ENCODE peak calls at places on chromosomes 13 and 19, in four cellular contexts. A is K562, X is IMR-90, I is HepG2. Q is an unnamed sample.

GRCh38 chr19:30626567-30626966 is 254.4 kb downstream of the ZNF536 start:
- DNase-seq in A (no peak), X (no peak), I (no peak), Q (no peak)

GRCh38 chr19:48659768-48660167 is 13.0 kb downstream of the NTN5 start:
- DNase-seq in X (no peak), A (no peak), I (no peak), Q (no peak)

GRCh38 chr13:20715340-20715732 is 11.8 kb downstream of the IL17D start:
- DNase-seq in I (no peak), X (no peak), A (no peak), Q (no peak)

GRCh38 chr13:33649212-33649917 is 168.6 kb upstream of the RFC3 start:
- DNase-seq in I (peak), A (no peak), X (peak), Q (no peak)

GRCh38 chr19:18749362-18750231 is 41.5 kb downstream of the COMP start:
- DNase-seq in I (no peak), X (no peak), A (no peak), Q (no peak)

GRCh38 chr13:77398825-77399620 is 72.1 kb upstream of the MYCBP2 start:
- DNase-seq in X (no peak), I (no peak), A (no peak), Q (no peak)

GRCh38 chr13:33123066-33123940 is 107.1 kb downstream of the KL start:
- DNase-seq in X (peak), A (no peak), I (peak), Q (no peak)

GRCh38 chr19:16541526-16542044 is 652 bp downstream of the CHERP start:
- DNase-seq in A (no peak), X (peak), I (no peak), Q (no peak)

GRCh38 chr19:50661087-50661486 is 11.8 kb downstream of the C19orf81 start:
- DNase-seq in I (no peak), A (no peak), X (no peak), Q (no peak)

GRCh38 chr13:74574964-74575728 is 440.9 kb upstream of the KLF12 start:
- DNase-seq in A (no peak), I (no peak), X (no peak), Q (no peak)

GRCh38 chr13:38167164-38167822 is 182.4 kb upstream of the UFM1 start:
- DNase-seq in A (no peak), X (no peak), I (no peak), Q (no peak)

GRCh38 chr19:45528744-45529453 is 21.6 kb downstream of the VASP start:
- DNase-seq in I (no peak), X (no peak), A (peak), Q (peak)

GRCh38 chr13:52156724-52157251 is 2.6 kb downstream of the NEK3 start:
- DNase-seq in I (no peak), X (peak), A (no peak), Q (no peak)

GRCh38 chr13:114264886-114265611 is 16.4 kb upstream of the UPF3A start:
- DNase-seq in I (no peak), X (peak), A (no peak), Q (no peak)

GRCh38 chr19:3249408-3249807 is 24.9 kb downstream of the CELF5 start:
- DNase-seq in I (peak), X (no peak), A (peak), Q (peak)

GRCh38 chr13:27971236-27971645 is 2.1 kb upstream of the CDX2 start:
- DNase-seq in X (no peak), A (no peak), I (no peak), Q (no peak)

GRCh38 chr19:30236006-30236405 is 136.2 kb upstream of the ZNF536 start:
- DNase-seq in I (no peak), A (no peak), X (no peak), Q (no peak)

GRCh38 chr19:38549061-38549460 is 68.7 kb downstream of the MAP4K1 start:
- DNase-seq in I (no peak), A (no peak), X (no peak), Q (no peak)

GRCh38 chr13:107222619-107223018 is 654.7 kb upstream of the ARGLU1 start:
- DNase-seq in X (no peak), I (no peak), A (no peak), Q (no peak)

GRCh38 chr13:109361562-109361961 is 424.8 kb downstream of the IRS2 start:
- DNase-seq in I (no peak), A (no peak), X (no peak), Q (no peak)

GRCh38 chr13:114132419-114133121 is at the start of gene RASA3:
- DNase-seq in X (peak), I (no peak), A (peak), Q (peak)

GRCh38 chr13:31154939-31155338 is 6.8 kb downstream of the HSPH1 start:
- DNase-seq in X (peak), I (no peak), A (no peak), Q (no peak)

GRCh38 chr13:103762523-103762922 is 696.3 kb upstream of the SLC10A2 start:
- DNase-seq in I (no peak), X (no peak), A (no peak), Q (no peak)
- TF ChIP-seq CTCF in I (no peak), X (no peak), A (no peak), Q (no peak)

GRCh38 chr19:42152876-42153275 is 20.6 kb upstream of the POU2F2 start:
- DNase-seq in I (no peak), X (no peak), A (no peak), Q (no peak)
- TF ChIP-seq BHLHE40 in I (no peak), X (no peak), A (no peak), Q (no peak)

GRCh38 chr13:44438234-44438579 is 64.6 kb downstream of the SERP2 start:
- DNase-seq in X (no peak), I (no peak), A (no peak), Q (no peak)
- TF ChIP-seq CTCF in X (no peak), I (no peak), A (no peak), Q (no peak)

GRCh38 chr13:70814684-70815083 is 706.4 kb upstream of the KLHL1 start:
- DNase-seq in X (no peak), A (no peak), I (no peak), Q (no peak)

GRCh38 chr13:70816853-70817252 is 708.6 kb upstream of the KLHL1 start:
- DNase-seq in A (no peak), X (peak), I (no peak), Q (no peak)

GRCh38 chr13:70809588-70809987 is 701.3 kb upstream of the KLHL1 start:
- DNase-seq in A (no peak), X (no peak), I (no peak), Q (no peak)

GRCh38 chr13:70817571-70817970 is 709.3 kb upstream of the KLHL1 start:
- DNase-seq in I (no peak), A (no peak), X (peak), Q (no peak)

GRCh38 chr13:70812481-70812880 is 704.2 kb upstream of the KLHL1 start:
- DNase-seq in A (no peak), X (peak), I (no peak), Q (no peak)
- TF ChIP-seq BHLHE40 in A (no peak), X (no peak), I (no peak), Q (no peak)

Q was measured in A549.